ENCODE peak calls at places on chromosomes 16 and 17, in four cellular contexts. S is GM12878, J is GM23338, U is HCT116. O is an unnamed sample.

GRCh38 chr17:64534187-64534586 is 27.4 kb downstream of the CEP95 start:
- DNase-seq in S (no peak), J (no peak), U (no peak), O (no peak)

GRCh38 chr17:320139-320538 is 32.5 kb downstream of the RPH3AL start:
- DNase-seq in S (no peak), J (no peak), U (no peak), O (no peak)

GRCh38 chr17:75105269-75106080 is 4.3 kb upstream of the ARMC7 start:
- DNase-seq in S (no peak), J (peak), U (no peak), O (peak)

GRCh38 chr17:79022507-79022991 is 1.4 kb upstream of the C1QTNF1 start:
- DNase-seq in S (no peak), J (no peak), U (no peak), O (no peak)

GRCh38 chr17:80389011-80389995 is 25.7 kb upstream of the ENDOV start:
- DNase-seq in S (no peak), J (no peak), U (no peak), O (peak)

GRCh38 chr16:85445779-85446222 is 167.3 kb upstream of the GSE1 start:
- DNase-seq in S (no peak), J (no peak), U (no peak), O (peak)

GRCh38 chr17:82812601-82813000 is 27.2 kb downstream of the ZNF750 start:
- DNase-seq in S (no peak), J (no peak), U (no peak), O (no peak)

GRCh38 chr16:27230562-27230991 is 27.3 kb downstream of the KDM8 start:
- DNase-seq in S (no peak), J (peak), U (no peak), O (no peak)

GRCh38 chr17:74116087-74116717 is 87.3 kb upstream of the RPL38 start:
- DNase-seq in S (no peak), J (no peak), U (no peak), O (no peak)

GRCh38 chr16:9002042-9002441 is 38.3 kb upstream of the USP7 start:
- DNase-seq in S (no peak), J (no peak), U (no peak), O (no peak)

GRCh38 chr16:53754938-53755910 is 51.3 kb downstream of the FTO start:
- DNase-seq in S (no peak), J (no peak), U (no peak), O (no peak)

GRCh38 chr16:75506567-75506966 is 11.3 kb upstream of the CHST6 start:
- DNase-seq in S (no peak), J (no peak), U (peak), O (no peak)

GRCh38 chr16:85137323-85138072 is 25.2 kb upstream of the CIBAR2 start:
- DNase-seq in S (no peak), J (no peak), U (no peak), O (peak)

GRCh38 chr17:74443516-74444296 is 11.8 kb downstream of the GPRC5C start:
- DNase-seq in S (no peak), J (no peak), U (no peak), O (no peak)

GRCh38 chr17:62628845-62629555 is 1.5 kb downstream of the MRC2 start:
- DNase-seq in S (no peak), J (peak), U (no peak), O (peak)

GRCh38 chr17:17275991-17276390 is 5.1 kb downstream of the COPS3 start:
- DNase-seq in S (no peak), J (no peak), U (no peak), O (no peak)

GRCh38 chr17:27303734-27304133 is 9.8 kb downstream of the WSB1 start:
- DNase-seq in S (no peak), J (no peak), U (no peak), O (no peak)

GRCh38 chr16:21523411-21524067 is 75.8 kb upstream of the METTL9 start:
- DNase-seq in S (no peak), J (no peak), U (no peak), O (no peak)

GRCh38 chr17:44785921-44786320 is 27.1 kb downstream of the ADAM11 start:
- DNase-seq in S (no peak), J (no peak), U (no peak), O (no peak)

GRCh38 chr17:61467416-61468262 is 15.4 kb downstream of the TBX4 start:
- DNase-seq in S (no peak), J (peak), U (peak), O (peak)

GRCh38 chr16:89623511-89624232 is 10.2 kb downstream of the DPEP1 start:
- DNase-seq in S (no peak), J (no peak), U (no peak), O (no peak)

GRCh38 chr16:3023415-3023668 is 400 bp downstream of the HCFC1R1 start:
- DNase-seq in S (no peak), J (peak), U (peak), O (no peak)

GRCh38 chr17:73657473-73658116 is 13.3 kb upstream of the SDK2 start:
- DNase-seq in S (no peak), J (peak), U (peak), O (peak)

GRCh38 chr17:1736348-1737281 is 6.1 kb upstream of the SERPINF2 start:
- DNase-seq in S (no peak), J (no peak), U (no peak), O (peak)

GRCh38 chr16:88928405-88929375 is 48.3 kb downstream of the CBFA2T3 start:
- DNase-seq in S (no peak), J (no peak), U (no peak), O (no peak)

GRCh38 chr17:7884581-7885356 is 3.8 kb upstream of the CHD3 start:
- DNase-seq in S (no peak), J (peak), U (no peak), O (peak)

GRCh38 chr17:38439436-38439835 is 11.2 kb downstream of the ARHGAP23 start:
- DNase-seq in S (no peak), J (no peak), U (no peak), O (no peak)

GRCh38 chr17:72751746-72752145 is 340.7 kb downstream of the SLC39A11 start:
- DNase-seq in S (no peak), J (no peak), U (no peak), O (no peak)

GRCh38 chr17:48639982-48640857 is 14.1 kb upstream of the HOXB9 start:
- DNase-seq in S (no peak), J (no peak), U (no peak), O (no peak)

GRCh38 chr17:63116228-63116627 is 150.2 kb downstream of the TANC2 start:
- DNase-seq in S (no peak), J (peak), U (no peak), O (peak)

GRCh38 chr16:84537431-84538151 is 33.1 kb upstream of the MEAK7 start:
- DNase-seq in S (no peak), J (no peak), U (no peak), O (no peak)

GRCh38 chr17:27352481-27353460 is 58.9 kb downstream of the WSB1 start:
- DNase-seq in S (no peak), J (no peak), U (no peak), O (no peak)

GRCh38 chr17:2481760-2482159 is 29.9 kb downstream of the METTL16 start:
- DNase-seq in S (no peak), J (no peak), U (no peak), O (no peak)

GRCh38 chr16:56593573-56594291 is 4.4 kb downstream of the MT3 start:
- DNase-seq in S (no peak), J (no peak), U (no peak), O (no peak)
- H2AFZ ChIP-seq in S (no peak), J (no peak), U (no peak), O (no peak)

DNA sequence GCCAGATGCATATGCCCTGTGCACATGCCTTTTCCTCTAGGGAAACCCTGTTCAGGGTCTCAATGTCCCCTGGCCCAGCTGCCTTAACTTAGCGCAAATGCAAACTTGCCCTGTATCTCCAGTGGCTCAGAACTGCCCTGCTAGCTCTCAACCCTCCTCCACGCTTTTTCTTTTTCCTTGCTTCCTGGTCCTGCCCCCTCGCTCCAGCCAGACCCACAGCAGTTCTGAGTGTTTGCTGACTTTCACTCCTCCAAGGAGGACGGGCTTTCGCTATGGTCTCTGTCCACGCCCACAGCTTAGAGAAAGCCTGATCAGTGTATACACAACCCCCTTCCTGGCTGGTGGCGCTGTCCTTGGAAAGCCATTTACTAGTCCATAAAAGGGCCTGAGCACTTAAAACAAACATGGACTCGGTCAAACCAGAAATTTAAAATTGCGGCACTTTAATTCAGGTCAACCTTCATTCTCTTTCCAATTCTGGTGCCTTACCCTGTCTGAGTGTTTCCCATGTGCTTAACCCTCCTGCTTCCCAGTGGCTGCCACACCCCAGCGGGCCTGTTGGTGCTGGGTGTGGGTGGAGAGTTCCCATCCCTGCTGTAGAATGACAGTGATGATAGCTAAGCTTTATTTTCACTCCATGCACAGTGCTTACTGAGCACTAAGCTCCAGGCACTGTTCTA is 15.6 kb upstream of the TMEM98 start:
- DNase-seq in S (no peak), J (peak), U (no peak), O (no peak)
- TF ChIP-seq POLR2AphosphoS5 in S (no peak), J (no peak), U (no peak), O (no peak)

DNA sequence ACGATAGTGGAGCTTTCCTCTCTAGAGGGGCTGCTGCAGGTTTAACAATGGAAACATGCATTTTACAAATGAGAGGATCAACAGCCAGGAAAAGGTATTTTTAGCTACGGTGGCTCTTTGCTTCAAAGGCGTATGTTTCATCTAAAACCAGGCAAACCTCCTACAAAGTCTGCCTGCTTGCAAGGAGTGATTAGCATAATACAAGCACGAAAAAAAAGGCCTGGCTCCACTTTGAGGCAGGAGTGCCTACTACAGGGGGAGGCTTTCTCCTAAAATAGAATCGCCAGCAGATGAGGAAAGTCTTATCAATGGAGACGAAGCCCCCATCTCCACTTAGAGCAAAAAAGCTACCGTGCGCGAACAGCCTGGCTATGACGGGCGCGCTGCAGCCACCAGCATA is 27.1 kb upstream of the MTSS2 start:
- DNase-seq in S (no peak), J (no peak), U (no peak), O (no peak)
- H2AFZ ChIP-seq in S (no peak), J (no peak), U (no peak), O (no peak)

DNA sequence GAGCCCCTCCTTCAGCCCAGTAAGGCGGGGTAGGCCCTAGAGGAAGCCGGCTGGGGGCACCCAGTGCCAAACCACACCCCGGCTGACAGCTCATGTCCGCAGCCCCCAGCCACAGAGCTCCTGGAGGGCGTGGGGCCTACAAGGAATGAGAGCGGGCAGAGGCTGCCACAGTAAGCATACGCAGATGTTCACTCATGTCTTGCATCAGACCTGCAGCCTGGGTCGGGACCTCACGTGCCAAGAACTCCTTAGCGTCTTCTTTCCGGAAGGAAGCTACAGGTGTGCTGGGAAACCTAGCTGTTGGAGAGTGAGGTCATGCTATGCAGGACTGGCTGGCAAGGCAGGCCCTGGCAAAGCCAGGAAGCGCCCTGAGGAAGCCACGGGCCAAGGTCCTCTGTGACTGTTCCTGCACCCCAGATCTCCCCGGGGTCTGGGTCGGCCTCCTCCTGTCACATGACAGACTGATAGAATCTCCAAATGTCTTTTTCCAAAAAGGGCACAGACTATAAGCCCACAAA is 1.6 kb downstream of the ZNF598 start:
- DNase-seq in S (no peak), J (no peak), U (no peak), O (no peak)
- TF ChIP-seq POLR2AphosphoS5 in S (no peak), J (no peak), U (no peak), O (no peak)

DNA sequence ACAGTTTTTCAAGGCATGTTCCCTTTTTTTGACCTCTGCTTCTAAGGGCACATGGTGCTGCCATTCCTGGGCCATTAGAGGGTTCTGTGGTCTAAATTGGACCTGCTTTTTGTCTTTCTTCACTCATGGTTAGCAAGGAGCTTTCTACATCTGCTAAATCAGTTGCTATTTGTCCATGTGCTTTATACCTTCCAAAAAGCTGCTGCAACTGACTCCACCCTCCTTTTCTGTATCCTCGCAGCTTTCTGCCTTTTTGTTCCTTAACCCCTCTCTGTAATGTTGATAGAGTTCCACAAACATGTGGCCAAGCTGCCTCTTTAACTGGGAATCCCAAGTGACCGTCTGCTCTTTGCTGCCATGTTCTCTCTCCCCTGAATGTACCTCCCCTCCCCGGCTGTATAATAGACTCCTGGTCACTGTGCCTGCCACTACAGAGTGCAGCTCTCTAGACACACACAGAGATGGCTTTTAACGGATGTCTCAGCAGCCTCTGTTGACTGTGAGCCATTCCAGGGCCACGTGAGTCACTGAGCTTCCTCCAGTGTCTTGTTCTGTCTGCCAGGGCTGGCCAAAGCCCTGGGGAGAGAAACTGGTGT is 57.4 kb upstream of the TEKT3 start:
- DNase-seq in S (no peak), J (no peak), U (no peak), O (peak)
- H2AFZ ChIP-seq in S (no peak), J (no peak), U (peak), O (peak)

GRCh38 chr16:79677799-79678525 is 77.4 kb upstream of the MAF start:
- DNase-seq in S (no peak), J (no peak), U (no peak), O (no peak)
- TF ChIP-seq POLR2AphosphoS5 in S (no peak), J (no peak), U (no peak), O (no peak)

GRCh38 chr17:57577751-57578607 is 167.1 kb downstream of the CCDC182 start:
- DNase-seq in S (no peak), J (no peak), U (no peak), O (peak)
- H2AFZ ChIP-seq in S (no peak), J (no peak), U (no peak), O (no peak)

GRCh38 chr17:4947010-4947410 is 1.3 kb downstream of the PFN1 start:
- DNase-seq in S (no peak), J (no peak), U (no peak), O (no peak)

GRCh38 chr17:4946312-4946976 is 1.9 kb downstream of the PFN1 start:
- DNase-seq in S (no peak), J (no peak), U (no peak), O (no peak)

GRCh38 chr17:4948166-4948996 is at the start of gene PFN1:
- DNase-seq in S (peak), J (peak), U (peak), O (peak)

GRCh38 chr17:4948997-4949320 is 629 bp upstream of the PFN1 start:
- DNase-seq in S (no peak), J (peak), U (peak), O (peak)

GRCh38 chr17:4947411-4948165 is 742 bp downstream of the PFN1 start:
- DNase-seq in S (no peak), J (peak), U (no peak), O (peak)
- TF ChIP-seq POLR2AphosphoS5 in S (peak), J (no peak), U (peak), O (peak)